ENCODE peak calls at places on chromosomes 12 and 14, in five cellular contexts. D is kidney glomerular epithelial cell; K is SJSA1; M is stimulated activated CD8-positive, alpha-beta memory T cell treated with anti-CD3 and anti-CD28 coated beads, Interleukin-7, amount 100 ng/mL, for 1 hour; O is hypothalamus. X is an unnamed sample.

GRCh38 chr12:52523825-52524224 is 3.6 kb upstream of the KRT5 start:
- DNase-seq in M (no peak), O (no peak), D (no peak), K (peak), X (no peak)

GRCh38 chr14:20805485-20805884 is 2.8 kb upstream of the RNASE1 start:
- DNase-seq in M (no peak), D (no peak), O (no peak), K (no peak), X (no peak)

GRCh38 chr12:51127050-51127729 is 43.8 kb upstream of the CSRNP2 start:
- DNase-seq in O (no peak), D (no peak), M (no peak), K (no peak), X (no peak)

GRCh38 chr14:91942128-91942527 is 5.4 kb downstream of the FBLN5 start:
- DNase-seq in M (no peak), O (no peak), D (no peak), K (no peak), X (no peak)

GRCh38 chr14:93811020-93811419 is 22.7 kb upstream of the PRIMA1 start:
- DNase-seq in D (no peak), M (no peak), O (no peak), K (no peak), X (no peak)

GRCh38 chr14:99183311-99183710 is 88.7 kb downstream of the BCL11B start:
- DNase-seq in O (no peak), K (no peak), M (no peak), D (no peak), X (no peak)

GRCh38 chr14:69572634-69573135 is 2.0 kb downstream of the CCDC177 start:
- DNase-seq in O (no peak), K (no peak), D (no peak), M (no peak), X (no peak)

GRCh38 chr14:56797003-56797568 is 13.2 kb downstream of the OTX2 start:
- DNase-seq in D (no peak), M (no peak), O (no peak), K (no peak), X (no peak)

GRCh38 chr12:69993433-69993832 is 168.4 kb downstream of the MYRFL start:
- DNase-seq in O (no peak), K (no peak), M (no peak), D (no peak), X (no peak)

GRCh38 chr14:24098927-24099813 is 5.1 kb downstream of the PCK2 start:
- DNase-seq in K (no peak), M (no peak), O (no peak), D (no peak), X (no peak)

GRCh38 chr14:76908834-76909233 is 82.6 kb downstream of the LRRC74A start:
- DNase-seq in K (no peak), D (no peak), M (no peak), O (no peak), X (no peak)

GRCh38 chr12:16112626-16113560 is 164.6 kb downstream of the SLC15A5 start:
- DNase-seq in O (no peak), D (no peak), K (no peak), M (no peak), X (no peak)

GRCh38 chr12:9701380-9702154 is 31.3 kb downstream of the CLECL1 start:
- DNase-seq in M (no peak), K (no peak), D (no peak), O (no peak), X (no peak)

GRCh38 chr14:65255583-65256443 is 153.5 kb upstream of the MAX start:
- DNase-seq in K (no peak), M (no peak), O (no peak), D (no peak), X (no peak)

GRCh38 chr12:115078988-115079387 is 395.0 kb upstream of the TBX3 start:
- DNase-seq in K (no peak), O (no peak), D (no peak), M (no peak), X (no peak)

GRCh38 chr14:37262649-37263048 is 64.9 kb downstream of the MIPOL1 start:
- DNase-seq in D (no peak), K (no peak), O (no peak), M (no peak), X (no peak)

GRCh38 chr12:67794151-67794550 is 145.6 kb downstream of the DYRK2 start:
- DNase-seq in K (no peak), O (no peak), M (no peak), D (no peak), X (no peak)

GRCh38 chr14:104749958-104750529 is 2.9 kb upstream of the SIVA1 start:
- DNase-seq in K (no peak), O (no peak), M (no peak), D (no peak), X (no peak)

GRCh38 chr12:7144414-7145120 is 14.4 kb downstream of the CLSTN3 start:
- DNase-seq in D (peak), O (no peak), K (no peak), M (no peak), X (no peak)

GRCh38 chr14:23567186-23568020 is at the start of gene AP1G2:
- DNase-seq in K (no peak), O (peak), M (peak), D (peak), X (peak)

GRCh38 chr12:86349196-86349595 is 93.0 kb upstream of the MGAT4C start:
- DNase-seq in O (no peak), D (no peak), M (no peak), K (no peak), X (no peak)

GRCh38 chr12:131755305-131756113 is 44.6 kb downstream of the SFSWAP start:
- DNase-seq in O (no peak), K (no peak), M (no peak), D (no peak), X (no peak)

GRCh38 chr14:43410631-43411030 is 1096.5 kb downstream of the FSCB start:
- DNase-seq in K (no peak), O (no peak), D (no peak), M (no peak), X (no peak)

GRCh38 chr12:45713108-45713507 is 16.4 kb upstream of the ARID2 start:
- DNase-seq in D (no peak), M (no peak), K (no peak), O (no peak), X (no peak)

GRCh38 chr12:47236109-47236714 is 156.5 kb upstream of the AMIGO2 start:
- DNase-seq in D (peak), O (no peak), M (no peak), K (peak), X (no peak)

GRCh38 chr14:77653473-77653872 is 37.0 kb upstream of the SPTLC2 start:
- DNase-seq in O (no peak), M (no peak), K (peak), D (no peak), X (no peak)

GRCh38 chr12:46629331-46630229 is 196.2 kb downstream of the SLC38A4 start:
- DNase-seq in D (peak), M (no peak), O (no peak), K (no peak), X (no peak)